ENCODE peak calls at places on chromosomes 5 and 9, in four cellular contexts. L is HCT116; S is ovary; U is CD8-positive, alpha-beta memory T cell. I is an unnamed sample.

GRCh38 chr5:104840284-104840683 is 1277.7 kb upstream of the NUDT12 start:
- DNase-seq in U (no peak), L (no peak), S (no peak), I (no peak)

GRCh38 chr5:80083115-80083890 is 48.2 kb downstream of the THBS4 start:
- DNase-seq in L (peak; percentile 71), U (no peak), S (peak; percentile 46), I (peak; percentile 85)

GRCh38 chr5:66828046-66828550 is 231.9 kb downstream of the MAST4 start:
- DNase-seq in S (no peak), U (no peak), L (no peak), I (no peak)

GRCh38 chr9:17863213-17863883 is 284.5 kb downstream of the SH3GL2 start:
- DNase-seq in U (no peak), L (no peak), S (no peak), I (no peak)

GRCh38 chr5:121292664-121293063 is 559.0 kb upstream of the FTMT start:
- DNase-seq in S (no peak), L (no peak), U (no peak), I (no peak)

GRCh38 chr5:95823241-95823737 is 763 bp upstream of the GLRX start:
- DNase-seq in L (no peak), U (no peak), S (no peak), I (no peak)

GRCh38 chr5:178314066-178314660 is 81.6 kb upstream of the PHYKPL start:
- DNase-seq in S (no peak), U (no peak), L (no peak), I (no peak)

GRCh38 chr9:7491641-7492040 is 307.9 kb downstream of the DMAC1 start:
- DNase-seq in U (no peak), L (no peak), S (no peak), I (no peak)

GRCh38 chr5:41240985-41241384 is 27.7 kb upstream of the C6 start:
- DNase-seq in S (no peak), U (no peak), L (no peak), I (no peak)

GRCh38 chr5:43042626-43043399 is 2.7 kb upstream of the ANXA2R start:
- DNase-seq in U (peak; percentile 82), S (peak; percentile 75), L (peak; percentile 62), I (peak; percentile 69)

GRCh38 chr9:124320062-124320973 is 62.6 kb downstream of the NEK6 start:
- DNase-seq in L (peak; percentile 28), S (peak; percentile 78), U (peak; percentile 58), I (peak; percentile 66)

GRCh38 chr5:84821924-84822323 is 437.2 kb upstream of the EDIL3 start:
- DNase-seq in S (no peak), U (no peak), L (no peak), I (no peak)

GRCh38 chr9:136255896-136256890 is 10.6 kb upstream of the QSOX2 start:
- DNase-seq in S (no peak), L (no peak), U (no peak), I (no peak)

GRCh38 chr5:37838152-37838932 is 1.5 kb downstream of the GDNF start:
- DNase-seq in S (peak; percentile 33), L (no peak), U (no peak), I (peak; percentile 33)
- H3K4me3 ChIP-seq in S (peak overlapping the region; percentile 39), L (no peak overlapping the region), U (no peak overlapping the region), I (peak overlapping the region; percentile 52)

DNA sequence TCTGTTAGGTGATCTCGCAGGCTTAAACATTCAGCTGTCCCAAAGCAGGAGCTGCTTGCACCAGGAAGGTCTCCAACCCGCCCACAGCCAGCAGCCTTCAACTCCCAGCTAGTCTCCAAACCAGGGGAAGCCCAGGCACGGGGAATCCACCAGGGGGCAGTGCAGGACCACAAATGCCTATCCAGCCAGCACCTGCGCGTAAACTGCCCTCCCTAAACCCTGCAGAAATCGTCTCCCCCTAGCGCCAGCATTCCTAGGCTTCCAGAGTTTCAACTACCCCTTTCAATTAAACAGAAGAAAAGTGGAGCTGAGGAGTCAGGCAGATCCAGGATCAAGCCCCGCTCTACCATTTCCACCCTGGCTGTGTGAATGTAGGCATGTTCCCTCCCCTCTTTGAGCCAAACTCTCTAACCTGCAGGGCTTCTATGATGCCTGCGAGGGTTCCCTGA is 72.0 kb downstream of the HRH2 start:
- DNase-seq in U (peak; percentile 90), S (peak; percentile 94), L (peak; percentile 90), I (peak; percentile 84)
- H3K4me3 ChIP-seq in U (no peak overlapping the region), S (no peak overlapping the region), L (no peak overlapping the region), I (no peak overlapping the region)

DNA sequence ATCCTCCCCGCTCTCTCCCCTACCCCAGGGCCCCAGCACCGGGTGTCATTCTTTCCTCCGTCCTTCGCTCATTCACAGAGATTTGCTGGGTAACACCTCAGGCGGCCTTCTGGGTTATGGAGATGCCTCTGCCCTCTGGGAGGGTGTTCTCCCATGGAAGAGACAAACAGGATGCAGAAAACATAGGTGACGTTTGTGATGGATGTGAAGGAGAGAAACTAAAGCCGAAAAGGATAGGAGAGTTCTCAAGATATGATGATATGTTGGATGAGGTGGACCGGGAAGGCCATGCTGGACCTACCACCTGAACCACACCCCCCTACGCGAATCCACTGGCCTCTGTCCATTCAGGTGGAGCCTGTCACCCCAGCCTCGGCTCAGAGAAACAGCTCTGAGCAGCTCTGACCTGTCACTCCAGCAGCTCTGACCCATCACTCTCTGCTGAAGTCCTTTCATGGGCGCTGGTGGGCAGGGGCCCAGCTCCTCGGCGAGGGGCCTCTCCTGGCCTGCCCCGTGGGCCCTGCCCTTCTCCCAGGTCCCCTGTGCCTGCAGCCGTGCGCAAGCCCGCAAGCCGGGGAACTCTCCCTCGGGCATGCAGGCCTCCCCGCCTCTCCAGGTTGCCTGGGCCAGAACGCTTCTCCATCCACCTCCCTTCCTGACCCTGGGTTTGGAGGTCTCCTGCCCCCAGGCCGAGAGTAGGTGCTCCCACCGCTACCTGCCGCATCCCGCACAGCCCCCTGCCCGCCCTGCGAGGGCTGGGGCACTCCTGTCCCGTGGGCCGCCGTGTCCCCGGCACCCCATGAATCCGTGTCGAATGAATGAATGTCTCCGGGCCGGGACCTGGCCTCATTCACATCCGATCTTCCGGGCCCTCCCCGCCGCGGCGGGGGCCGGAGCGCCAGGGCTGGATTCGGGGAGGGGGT is 717 bp upstream of the NCS1 start:
- DNase-seq in U (no peak), L (no peak), S (no peak), I (no peak)
- H3K4me3 ChIP-seq in U (no peak overlapping the region), L (peak overlapping the region; percentile 63), S (peak overlapping the region; percentile 41), I (peak overlapping the region; percentile 39)

GRCh38 chr9:89961616-89962341 is 357.0 kb downstream of the GADD45G start:
- DNase-seq in S (no peak), U (no peak), L (no peak), I (peak; percentile 39)
- H3K4me3 ChIP-seq in S (no peak overlapping the region), U (no peak overlapping the region), L (no peak overlapping the region), I (no peak overlapping the region)

GRCh38 chr9:128203842-128204551 is 818 bp downstream of the DNM1 start:
- DNase-seq in S (no peak), L (no peak), U (no peak), I (no peak)

GRCh38 chr9:128203024-128203841 is at the start of gene DNM1:
- DNase-seq in S (peak; percentile 68), U (peak; percentile 78), L (no peak), I (peak; percentile 40)

GRCh38 chr9:128204858-128205257 is 1.7 kb downstream of the DNM1 start:
- DNase-seq in U (no peak), L (no peak), S (no peak), I (no peak)

GRCh38 chr9:128201441-128202369 is 1.5 kb upstream of the DNM1 start:
- DNase-seq in U (no peak), L (no peak), S (no peak), I (peak; percentile 77)

GRCh38 chr9:128202648-128203023 is 543 bp upstream of the DNM1 start:
- DNase-seq in S (no peak), U (no peak), L (no peak), I (no peak)
- H3K4me3 ChIP-seq in S (no peak overlapping the region), U (no peak overlapping the region), L (peak overlapping the region; percentile 66), I (no peak overlapping the region)

GRCh38 chr9:107587175-107587963 is 97.8 kb upstream of the KLF4 start:
- DNase-seq in L (no peak), U (no peak), S (no peak), I (no peak)
- H3K4me3 ChIP-seq in L (no peak overlapping the region), U (no peak overlapping the region), S (no peak overlapping the region), I (no peak overlapping the region)

GRCh38 chr9:97819735-97820134 is 33.3 kb upstream of the FOXE1 start:
- DNase-seq in L (no peak), S (no peak), U (no peak), I (no peak)
- H3K4me3 ChIP-seq in L (no peak overlapping the region), S (no peak overlapping the region), U (no peak overlapping the region), I (no peak overlapping the region)

DNA sequence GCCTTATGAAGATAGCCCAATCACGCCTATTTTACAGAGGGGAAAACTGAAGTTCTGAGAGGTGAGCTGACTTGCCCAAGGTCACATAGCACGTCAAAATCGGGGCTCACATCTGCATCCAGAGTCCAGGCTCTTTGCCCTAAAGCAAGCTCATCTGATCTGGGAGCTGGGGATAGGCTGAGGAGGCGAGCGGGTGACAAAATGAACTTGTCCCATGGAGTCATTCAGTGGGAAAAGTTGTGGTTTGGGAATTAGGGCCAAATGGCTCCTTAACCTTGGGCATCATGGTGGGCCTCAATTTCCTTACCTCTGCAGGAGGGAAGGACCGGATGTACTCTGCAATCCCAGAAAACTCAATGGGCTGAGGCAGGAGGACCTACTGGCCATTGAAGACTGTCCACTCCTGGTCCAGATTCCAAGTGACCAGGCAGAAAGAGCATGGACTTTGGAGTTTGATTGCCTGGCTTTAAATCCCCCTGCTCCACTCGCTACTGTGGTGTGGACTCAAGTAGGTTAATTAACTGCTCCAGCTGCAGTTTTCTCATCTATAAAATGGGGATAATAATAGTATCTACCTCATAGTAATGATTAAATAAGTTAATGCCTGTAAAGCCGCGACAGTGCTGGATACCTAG is 160.4 kb downstream of the RGS3 start:
- DNase-seq in L (no peak), U (no peak), S (no peak), I (no peak)
- H3K4me3 ChIP-seq in L (no peak overlapping the region), U (no peak overlapping the region), S (no peak overlapping the region), I (no peak overlapping the region)

DNA sequence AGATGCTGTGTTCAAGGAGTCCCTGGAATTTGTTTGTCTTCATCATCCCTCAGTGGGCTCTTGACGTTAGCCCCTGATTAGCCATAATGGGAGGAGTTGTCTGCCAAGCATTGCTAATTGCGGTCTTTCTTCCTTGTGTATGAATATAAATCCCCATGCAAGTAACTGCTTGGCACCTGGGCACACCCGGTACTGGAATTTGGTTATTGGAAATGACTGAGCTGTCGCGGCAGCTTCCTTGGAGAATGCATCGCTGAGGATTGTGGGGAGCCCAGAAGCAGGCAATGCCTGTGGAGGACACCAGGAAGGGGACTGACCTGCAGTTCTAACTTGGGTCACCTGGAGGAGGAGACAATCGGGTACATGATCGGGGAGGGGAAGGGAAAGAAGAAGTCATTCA is 53.3 kb upstream of the CTSL start:
- DNase-seq in L (no peak), U (no peak), S (no peak), I (no peak)
- H3K4me3 ChIP-seq in L (no peak overlapping the region), U (no peak overlapping the region), S (no peak overlapping the region), I (no peak overlapping the region)